ENCODE peak calls at places on chromosomes 7 and 10, in six cellular contexts. O is GM23248; Y is HCT116; N is HepG2; V is PC-3; S is CD8-positive, alpha-beta T cell. G is an unnamed sample. For H3K36me3 and H3K9me3, the result is how much of the 10 kb centered on the place peaks cover.

GRCh38 chr10:114045071-114045737 is 1.5 kb downstream of the ADRB1 start:
- DNase-seq in O (peak), Y (no peak), N (no peak), V (peak), S (no peak), G (peak)

GRCh38 chr7:641269-641671 is 85.2 kb upstream of the DNAAF5 start:
- DNase-seq in O (no peak), Y (peak), N (no peak), V (peak), S (no peak), G (no peak)

GRCh38 chr10:101827919-101828600 is 9.8 kb upstream of the OGA start:
- DNase-seq in O (no peak), Y (no peak), N (no peak), V (no peak), S (no peak), G (no peak)

GRCh38 chr7:94149776-94150545 is 145.8 kb upstream of the BET1 start:
- DNase-seq in O (peak), Y (no peak), N (no peak), V (no peak), S (no peak), G (no peak)

GRCh38 chr7:37916017-37916672 is 472 bp downstream of the SFRP4 start:
- DNase-seq in O (no peak), Y (no peak), N (no peak), V (no peak), S (no peak), G (peak)

GRCh38 chr10:7635431-7636125 is 31.2 kb downstream of the ITIH5 start:
- DNase-seq in O (no peak), Y (no peak), N (no peak), V (no peak), S (no peak), G (no peak)

GRCh38 chr7:73526892-73527821 is 5.1 kb upstream of the BAZ1B start:
- DNase-seq in O (no peak), Y (no peak), N (no peak), V (no peak), S (no peak), G (no peak)

GRCh38 chr10:80498833-80499671 is 38.6 kb upstream of the SH2D4B start:
- DNase-seq in O (peak), Y (peak), N (peak), V (no peak), S (no peak), G (peak)

GRCh38 chr7:39280337-39280736 is 285.9 kb upstream of the YAE1 start:
- DNase-seq in O (no peak), Y (no peak), N (no peak), V (no peak), S (no peak), G (no peak)

GRCh38 chr7:100435401-100436304 is 644 bp downstream of the PPP1R35 start:
- DNase-seq in O (peak), Y (no peak), N (no peak), V (peak), S (no peak), G (peak)

GRCh38 chr7:388961-389701 is 99.2 kb downstream of the FOXL3 start:
- DNase-seq in O (no peak), Y (no peak), N (no peak), V (no peak), S (no peak), G (no peak)

GRCh38 chr7:39353615-39354376 is 212.4 kb upstream of the YAE1 start:
- DNase-seq in O (peak), Y (no peak), N (no peak), V (no peak), S (no peak), G (peak)

GRCh38 chr7:105444342-105444938 is 55.7 kb upstream of the SRPK2 start:
- DNase-seq in O (no peak), Y (no peak), N (no peak), V (no peak), S (no peak), G (no peak)

GRCh38 chr10:112269266-112269665 is 13.9 kb upstream of the TECTB start:
- DNase-seq in O (peak), Y (no peak), N (no peak), V (no peak), S (no peak), G (no peak)

GRCh38 chr7:128909605-128910568 is 622 bp downstream of the KCP start:
- DNase-seq in O (peak), Y (no peak), N (no peak), V (no peak), S (no peak), G (no peak)

GRCh38 chr7:146683439-146683838 is 566.8 kb downstream of the CNTNAP2 start:
- DNase-seq in O (no peak), Y (no peak), N (no peak), V (peak), S (no peak), G (no peak)

GRCh38 chr7:29255839-29256782 is 61.5 kb downstream of the CHN2 start:
- DNase-seq in O (peak), Y (no peak), N (no peak), V (peak), S (no peak), G (no peak)

GRCh38 chr10:95278061-95278988 is 12.5 kb downstream of the PDLIM1 start:
- DNase-seq in O (peak), Y (no peak), N (peak), V (no peak), S (no peak), G (peak)

GRCh38 chr10:110481948-110482347 is 15.8 kb upstream of the DUSP5 start:
- DNase-seq in O (peak), Y (no peak), N (peak), V (peak), S (no peak), G (no peak)

GRCh38 chr7:128347573-128348147 is 4.0 kb upstream of the RBM28 start:
- DNase-seq in O (peak), Y (peak), N (peak), V (peak), S (no peak), G (peak)

GRCh38 chr10:113922787-113923570 is 68.5 kb downstream of the NHLRC2 start:
- DNase-seq in O (no peak), Y (no peak), N (no peak), V (no peak), S (no peak), G (no peak)

GRCh38 chr7:1708640-1709249 is 38.7 kb downstream of the ELFN1 start:
- DNase-seq in O (no peak), Y (no peak), N (no peak), V (no peak), S (no peak), G (no peak)

GRCh38 chr7:35734001-35734483 is 39.1 kb upstream of the HERPUD2 start:
- DNase-seq in O (peak), Y (no peak), N (peak), V (no peak), S (no peak), G (no peak)

GRCh38 chr7:137996871-137997270 is 5.0 kb downstream of the CREB3L2 start:
- DNase-seq in O (no peak), Y (no peak), N (no peak), V (no peak), S (no peak), G (no peak)

GRCh38 chr7:54877683-54878082 is 118.7 kb upstream of the SEC61G start:
- DNase-seq in O (no peak), Y (peak), N (peak), V (peak), S (no peak), G (no peak)

GRCh38 chr10:119113805-119114732 is 10.2 kb downstream of the DENND10 start:
- DNase-seq in O (peak), Y (no peak), N (peak), V (peak), S (no peak), G (peak)

GRCh38 chr7:106793015-106793651 is 71.9 kb upstream of the PIK3CG start:
- DNase-seq in O (peak), Y (peak), N (peak), V (peak), S (no peak), G (no peak)

GRCh38 chr10:104925232-104925851 is 284.3 kb downstream of the SORCS3 start:
- DNase-seq in O (peak), Y (peak), N (peak), V (peak), S (no peak), G (peak)

GRCh38 chr7:116934580-116934979 is 18.7 kb upstream of the ST7 start:
- DNase-seq in O (no peak), Y (no peak), N (no peak), V (no peak), S (no peak), G (no peak)

GRCh38 chr10:27446091-27446918 is 57.8 kb upstream of the RAB18 start:
- DNase-seq in O (peak), Y (peak), N (peak), V (peak), S (no peak), G (no peak)

GRCh38 chr7:14233898-14234174 is 244.4 kb upstream of the ETV1 start:
- DNase-seq in O (no peak), Y (no peak), N (no peak), V (no peak), S (no peak), G (no peak)

GRCh38 chr10:6030217-6030616 is 31.9 kb downstream of the IL2RA start:
- DNase-seq in O (no peak), Y (no peak), N (no peak), V (no peak), S (no peak), G (no peak)

GRCh38 chr10:63707254-63707910 is 186.2 kb downstream of the REEP3 start:
- DNase-seq in O (peak), Y (peak), N (peak), V (peak), S (no peak), G (peak)

GRCh38 chr7:155702616-155703015 is 58.2 kb downstream of the RBM33 start:
- DNase-seq in O (peak), Y (no peak), N (no peak), V (peak), S (no peak), G (no peak)
- H3K36me3 ChIP-seq in O (under half), Y (under half), N (half or more), V (under half), S (under half), G (under half)

DNA sequence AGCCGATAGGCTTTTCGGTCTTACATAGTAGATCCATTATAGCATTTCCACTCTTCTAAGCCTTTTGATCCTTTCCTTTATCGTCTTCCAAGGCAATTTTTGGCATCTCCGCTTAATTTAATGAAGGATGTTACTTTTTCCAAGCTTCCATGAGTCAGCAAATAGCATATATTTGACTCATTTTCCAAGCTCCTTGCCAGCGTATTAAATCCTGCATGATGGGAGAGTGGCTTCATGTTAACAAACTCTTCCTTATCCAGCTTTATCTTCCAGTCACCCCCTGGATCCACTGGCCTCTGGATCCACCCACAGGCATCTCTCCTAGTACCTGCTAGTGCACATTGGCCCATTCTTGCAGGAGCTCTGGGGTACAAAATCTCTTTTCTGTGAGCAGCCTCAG is 13.0 kb downstream of the OR9A2 start:
- DNase-seq in O (peak), Y (no peak), N (no peak), V (peak), S (no peak), G (peak)
- H3K4me3 ChIP-seq in O (peak), Y (no peak), N (no peak), V (no peak), S (no peak), G (no peak)

GRCh38 chr7:57496395-57496794 is 46.4 kb downstream of the ZNF716 start:
- DNase-seq in O (no peak), Y (no peak), N (no peak), V (no peak), S (no peak), G (no peak)
- H3K9me3 ChIP-seq in O (under half), Y (under half), N (half or more), V (under half), S (under half), G (under half)

GRCh38 chr10:120945182-120945581 is 94.0 kb downstream of the WDR11 start:
- DNase-seq in O (no peak), Y (no peak), N (no peak), V (no peak), S (no peak), G (no peak)

GRCh38 chr10:120944586-120945125 is 93.5 kb downstream of the WDR11 start:
- DNase-seq in O (no peak), Y (no peak), N (no peak), V (no peak), S (no peak), G (no peak)

GRCh38 chr10:120941468-120941867 is 90.3 kb downstream of the WDR11 start:
- DNase-seq in O (no peak), Y (no peak), N (no peak), V (peak), S (no peak), G (no peak)

GRCh38 chr10:120943542-120943941 is 92.4 kb downstream of the WDR11 start:
- DNase-seq in O (no peak), Y (no peak), N (no peak), V (no peak), S (no peak), G (no peak)

DNA sequence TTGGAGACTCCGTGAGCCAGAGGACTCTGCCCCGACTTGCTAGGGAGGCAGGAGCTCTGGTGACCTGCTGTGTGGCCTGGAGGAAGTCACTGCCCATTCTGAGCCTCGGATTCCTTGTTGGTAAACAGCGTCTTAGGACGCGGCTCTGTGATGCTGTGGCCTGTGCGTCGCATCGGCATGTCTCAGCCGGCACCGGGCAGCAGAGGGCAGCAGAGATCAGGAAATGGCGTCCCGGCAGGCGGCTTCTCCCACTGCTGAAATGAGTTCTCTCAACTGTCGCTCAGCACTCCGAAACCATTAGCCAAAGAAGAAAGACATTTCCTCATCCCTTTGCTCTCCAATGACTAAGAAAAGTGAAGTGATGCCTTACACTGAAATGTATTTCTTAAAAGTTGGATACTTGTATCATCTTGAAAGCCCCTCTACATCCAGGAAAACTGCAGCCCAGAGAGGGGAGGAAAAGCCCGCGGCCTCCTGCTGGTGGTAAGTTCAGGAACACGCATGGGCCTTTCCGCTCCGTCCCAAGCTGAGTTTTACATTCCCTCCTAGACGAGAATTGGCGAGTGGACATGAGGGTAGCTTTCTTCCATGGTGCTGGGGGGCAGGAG is 91.7 kb downstream of the WDR11 start:
- DNase-seq in O (peak), Y (peak), N (peak), V (peak), S (peak), G (peak)
- H3K36me3 ChIP-seq in O (under half), Y (under half), N (under half), V (under half), S (under half), G (under half)

GRCh38 chr10:117543245-117543998 is 876 bp downstream of the EMX2 start:
- DNase-seq in O (peak), Y (no peak), N (no peak), V (no peak), S (no peak), G (peak)

GRCh38 chr10:117546020-117546629 is 3.6 kb downstream of the EMX2 start:
- DNase-seq in O (peak), Y (no peak), N (no peak), V (no peak), S (no peak), G (no peak)

GRCh38 chr10:117543999-117544728 is 1.6 kb downstream of the EMX2 start:
- DNase-seq in O (peak), Y (no peak), N (no peak), V (no peak), S (no peak), G (peak)

GRCh38 chr10:117545141-117546019 is 2.8 kb downstream of the EMX2 start:
- DNase-seq in O (peak), Y (no peak), N (no peak), V (no peak), S (no peak), G (no peak)

DNA sequence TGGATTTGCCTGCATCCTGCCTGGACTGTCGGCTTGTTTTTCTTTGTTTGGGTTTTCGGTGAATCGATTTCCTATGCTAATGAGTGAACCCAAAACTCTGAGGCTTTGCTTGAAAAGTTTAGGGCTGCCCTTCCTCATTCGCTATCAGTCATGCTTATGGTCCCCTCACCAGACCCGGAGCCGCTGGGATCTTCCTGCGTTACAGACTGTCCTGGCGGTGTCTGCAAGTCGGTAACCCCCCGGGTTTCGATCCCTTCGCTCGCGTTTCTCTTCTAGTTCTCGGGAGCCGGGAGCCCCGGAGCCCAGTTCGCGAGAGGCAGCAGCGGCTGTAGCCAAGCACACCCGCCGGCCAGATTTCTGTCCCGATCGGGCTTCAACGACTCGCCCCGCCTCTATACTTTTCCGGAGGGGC is 2.2 kb downstream of the EMX2 start:
- DNase-seq in O (peak), Y (no peak), N (no peak), V (no peak), S (no peak), G (peak)
- H3K4me3 ChIP-seq in O (peak), Y (no peak), N (no peak), V (peak), S (no peak), G (peak)

DNA sequence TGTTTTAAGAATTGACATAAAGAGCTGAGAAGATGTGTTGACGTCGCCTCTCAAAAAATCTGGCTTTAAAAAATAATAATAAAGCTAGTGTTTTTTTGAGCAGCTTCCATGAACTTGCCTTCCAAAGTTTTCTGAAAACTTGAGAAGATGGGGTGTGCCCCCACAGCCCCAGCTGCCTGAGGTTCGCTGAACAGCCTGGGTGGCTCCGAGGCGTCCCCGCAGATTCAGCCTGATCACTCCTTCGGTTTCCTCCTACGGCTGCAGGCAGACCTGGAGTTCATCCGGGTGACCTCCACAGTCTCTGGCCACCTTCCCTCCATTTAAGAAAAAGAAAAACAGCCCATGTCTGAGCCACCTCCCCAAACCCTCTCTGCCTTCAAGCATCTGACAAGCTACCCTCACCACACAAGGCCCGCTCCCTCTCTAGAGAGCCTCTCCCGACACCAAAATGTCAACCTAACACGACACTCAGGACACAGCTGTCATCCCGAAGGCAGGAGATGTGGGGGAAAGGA is 177.8 kb downstream of the PTPRN2 start:
- DNase-seq in O (no peak), Y (no peak), N (no peak), V (no peak), S (no peak), G (no peak)
- H3K9me3 ChIP-seq in O (under half), Y (under half), N (under half), V (under half), S (under half), G (under half)

GRCh38 chr10:1123972-1124371 is 67.8 kb downstream of the WDR37 start:
- DNase-seq in O (no peak), Y (no peak), N (no peak), V (no peak), S (no peak), G (no peak)
- H3K36me3 ChIP-seq in O (under half), Y (under half), N (half or more), V (under half), S (half or more), G (under half)

GRCh38 chr7:123655614-123656013 is at the start of gene LMOD2:
- DNase-seq in O (no peak), Y (no peak), N (no peak), V (no peak), S (no peak), G (no peak)

GRCh38 chr7:123653162-123653561 is 2.5 kb upstream of the LMOD2 start:
- DNase-seq in O (no peak), Y (no peak), N (no peak), V (no peak), S (no peak), G (no peak)

GRCh38 chr7:123658023-123658422 is 2.4 kb downstream of the LMOD2 start:
- DNase-seq in O (no peak), Y (no peak), N (no peak), V (no peak), S (no peak), G (no peak)

GRCh38 chr7:123657304-123657685 is 1.6 kb downstream of the LMOD2 start:
- DNase-seq in O (no peak), Y (no peak), N (no peak), V (no peak), S (no peak), G (no peak)

GRCh38 chr7:123656544-123657303 is 1.1 kb downstream of the LMOD2 start:
- DNase-seq in O (no peak), Y (no peak), N (no peak), V (no peak), S (no peak), G (no peak)
- H3K4me3 ChIP-seq in O (no peak), Y (no peak), N (no peak), V (no peak), S (no peak), G (no peak)